ENCODE peak calls at places on chromosome 21, in seven cellular contexts. K is astrocyte of the spinal cord; N is Caco-2; S is GM12891; A is activated naive CD8-positive, alpha-beta T cell treated with anti-CD3 and anti-CD28 coated beads for 36 hours; I is Karpas-422; R is stimulated activated CD4-positive, alpha-beta T cell treated with anti-CD3 and anti-CD28 coated beads, Interleukin-4, amount 100 ng/mL, for 48 hours. Q is an unnamed sample.

GRCh38 chr21:37915941-37916794 is at the start of gene KCNJ6:
- DNase-seq in S (no peak), I (no peak), N (no peak), A (peak), K (peak), R (no peak), Q (peak)

GRCh38 chr21:34921151-34921550 is 128.0 kb downstream of the RUNX1 start:
- DNase-seq in I (no peak), S (no peak), N (no peak), K (no peak), A (no peak), R (no peak), Q (no peak)

GRCh38 chr21:46554431-46555224 is 50.3 kb downstream of the S100B start:
- DNase-seq in K (no peak), N (no peak), R (no peak), S (no peak), I (no peak), A (no peak), Q (no peak)

GRCh38 chr21:41817228-41817627 is 50.4 kb upstream of the RIPK4 start:
- DNase-seq in K (peak), I (peak), S (peak), R (no peak), N (peak), A (peak), Q (peak)

GRCh38 chr21:17003221-17003620 is 509.6 kb upstream of the CXADR start:
- DNase-seq in A (no peak), S (no peak), N (no peak), I (no peak), R (no peak), K (peak), Q (no peak)

GRCh38 chr21:46038871-46039397 is 57.4 kb downstream of the COL6A1 start:
- DNase-seq in N (no peak), S (no peak), I (no peak), R (no peak), K (peak), A (no peak), Q (no peak)

GRCh38 chr21:33691945-33692594 is 49.8 kb downstream of the ITSN1 start:
- DNase-seq in I (no peak), A (no peak), K (no peak), S (no peak), N (no peak), R (no peak), Q (no peak)

GRCh38 chr21:32348604-32349332 is 44.0 kb downstream of the URB1 start:
- DNase-seq in N (no peak), K (no peak), A (no peak), I (no peak), R (no peak), S (no peak), Q (no peak)

GRCh38 chr21:37198989-37199924 is 67.9 kb downstream of the VPS26C start:
- DNase-seq in K (peak), A (no peak), R (no peak), N (no peak), S (no peak), I (no peak), Q (no peak)

GRCh38 chr21:43343095-43343991 is 83.6 kb downstream of the SIK1 start:
- DNase-seq in S (no peak), I (no peak), N (peak), R (no peak), A (no peak), K (no peak), Q (no peak)

GRCh38 chr21:33067457-33067856 is 2.5 kb upstream of the OLIG1 start:
- DNase-seq in A (no peak), I (peak), R (no peak), N (no peak), S (no peak), K (no peak), Q (no peak)

GRCh38 chr21:39137248-39138186 is 45.7 kb downstream of the PSMG1 start:
- DNase-seq in I (no peak), S (no peak), K (peak), N (no peak), R (no peak), A (no peak), Q (peak)

GRCh38 chr21:42599486-42599885 is 53.9 kb upstream of the PDE9A start:
- DNase-seq in R (no peak), I (no peak), K (no peak), S (no peak), A (no peak), N (peak), Q (no peak)